ENCODE peak calls at places on chromosomes 13 and 19, in four cellular contexts. P is NCI-H526 treated with DMSO at 0.1 percent for 48 hours, E is posterior cingulate gyrus, V is nephron progenitor cell. N is an unnamed sample.

GRCh38 chr19:56476671-56477428 is at the start of gene ZNF667:
- DNase-seq in P (peak), E (peak), V (no peak), N (no peak)

GRCh38 chr13:34246511-34246910 is 428.6 kb downstream of the RFC3 start:
- DNase-seq in P (no peak), E (no peak), V (no peak), N (no peak)

GRCh38 chr19:52464798-52465470 is 11.6 kb downstream of the ZNF578 start:
- DNase-seq in P (peak), E (no peak), V (peak), N (no peak)

GRCh38 chr19:29662604-29663404 is 2.5 kb upstream of the PLEKHF1 start:
- DNase-seq in P (no peak), E (no peak), V (no peak), N (no peak)

GRCh38 chr13:39224841-39225240 is 186.6 kb downstream of the NHLRC3 start:
- DNase-seq in P (no peak), E (no peak), V (no peak), N (no peak)

GRCh38 chr13:26759907-26760834 is at the start of gene GPR12:
- DNase-seq in P (peak), E (no peak), V (peak), N (no peak)

GRCh38 chr19:16139752-16140151 is 3.7 kb upstream of the HSH2D start:
- DNase-seq in P (no peak), E (no peak), V (no peak), N (no peak)

GRCh38 chr13:97283888-97284287 is 61.8 kb downstream of the MBNL2 start:
- DNase-seq in P (no peak), E (no peak), V (no peak), N (no peak)

GRCh38 chr19:45507864-45508680 is 793 bp downstream of the VASP start:
- DNase-seq in P (no peak), E (no peak), V (peak), N (no peak)

GRCh38 chr13:83340170-83340569 is 542.1 kb downstream of the SLITRK1 start:
- DNase-seq in P (no peak), E (no peak), V (no peak), N (no peak)

GRCh38 chr19:10289167-10289835 is 451 bp upstream of the ICAM5 start:
- DNase-seq in P (no peak), E (peak), V (peak), N (peak)

GRCh38 chr19:58513694-58514563 is 2.1 kb upstream of the SLC27A5 start:
- DNase-seq in P (peak), E (peak), V (peak), N (peak)

GRCh38 chr13:98315466-98315865 is 138.4 kb upstream of the RNF113B start:
- DNase-seq in P (no peak), E (peak), V (no peak), N (no peak)

GRCh38 chr19:46787331-46788100 is 878 bp downstream of the SLC1A5 start:
- DNase-seq in P (peak), E (no peak), V (peak), N (peak)

GRCh38 chr19:45186509-45187334 is 8.1 kb downstream of the BLOC1S3 start:
- DNase-seq in P (no peak), E (no peak), V (no peak), N (no peak)

GRCh38 chr13:114282143-114282685 is 813 bp downstream of the UPF3A start:
- DNase-seq in P (peak), E (no peak), V (peak), N (peak)

GRCh38 chr19:41311613-41312012 is 1.6 kb downstream of the CCDC97 start:
- DNase-seq in P (no peak), E (no peak), V (no peak), N (no peak)

GRCh38 chr13:50796463-50796862 is 47.0 kb downstream of the DLEU7 start:
- DNase-seq in P (no peak), E (no peak), V (no peak), N (no peak)

N was measured in T-helper 22 cell.